ENCODE peak calls at places on chromosome 18, in four cellular contexts. L is neuronal stem cell, B is DND-41, R is colonic mucosa. I is an unnamed sample.
A peak's percentile ranks its signal among the peaks of the same experiment; 100 is the strongest.

GRCh38 chr18:34121157-34121807 is 103.4 kb downstream of the NOL4 start:
- DNase-seq in L (no peak), B (no peak), R (no peak), I (peak; percentile 57)

GRCh38 chr18:34789768-34790344 is 79.8 kb downstream of the DTNA start:
- DNase-seq in L (no peak), B (no peak), R (no peak), I (no peak)

GRCh38 chr18:26432651-26433424 is 115.5 kb downstream of the KCTD1 start:
- DNase-seq in L (no peak), B (no peak), R (no peak), I (no peak)

GRCh38 chr18:35682282-35682867 is 100.8 kb downstream of the GALNT1 start:
- DNase-seq in L (no peak), B (no peak), R (no peak), I (no peak)

GRCh38 chr18:74861154-74861553 is 263.5 kb downstream of the ZNF407 start:
- DNase-seq in L (no peak), B (no peak), R (no peak), I (no peak)

GRCh38 chr18:56286775-56287174 is 351.6 kb downstream of the TXNL1 start:
- DNase-seq in L (no peak), B (no peak), R (no peak), I (no peak)

GRCh38 chr18:27075828-27076227 is 109.3 kb downstream of the CHST9 start:
- DNase-seq in L (no peak), B (no peak), R (no peak), I (no peak)

GRCh38 chr18:4004176-4004829 is 450.8 kb downstream of the DLGAP1 start:
- DNase-seq in L (no peak), B (no peak), R (no peak), I (no peak)

GRCh38 chr18:63820694-63821093 is 45.5 kb downstream of the SERPINB7 start:
- DNase-seq in L (no peak), B (no peak), R (no peak), I (no peak)

GRCh38 chr18:24056506-24056905 is 42.0 kb downstream of the TTC39C start:
- DNase-seq in L (no peak), B (no peak), R (no peak), I (no peak)

GRCh38 chr18:47168913-47169312 is 7.3 kb downstream of the IER3IP1 start:
- DNase-seq in L (no peak), B (no peak), R (no peak), I (no peak)

GRCh38 chr18:79884963-79885728 is 66.3 kb downstream of the SLC66A2 start:
- DNase-seq in L (no peak), B (peak; percentile 49), R (no peak), I (no peak)

GRCh38 chr18:79887181-79888000 is 64.1 kb downstream of the SLC66A2 start:
- DNase-seq in L (no peak), B (no peak), R (no peak), I (no peak)

GRCh38 chr18:79889569-79889968 is 61.9 kb downstream of the SLC66A2 start:
- DNase-seq in L (no peak), B (no peak), R (no peak), I (no peak)

GRCh38 chr18:79890638-79891037 is 60.8 kb downstream of the SLC66A2 start:
- DNase-seq in L (no peak), B (no peak), R (no peak), I (no peak)

GRCh38 chr18:79888016-79888415 is 63.4 kb downstream of the SLC66A2 start:
- DNase-seq in L (no peak), B (no peak), R (no peak), I (no peak)
- H3K9me3 ChIP-seq in L (peaks cover 3% of the 10 kb centered on the region), B (peaks cover 3% of the 10 kb centered on the region), R (peaks cover 4% of the 10 kb centered on the region), I (peaks cover 44% of the 10 kb centered on the region)

GRCh38 chr18:76399613-76400391 is 95.2 kb downstream of the ZNF516 start:
- DNase-seq in L (no peak), B (no peak), R (no peak), I (no peak)
- H3K4me1 ChIP-seq in L (no peaks in the 10 kb centered on the region), B (peaks cover 41% of the 10 kb centered on the region), R (no peaks in the 10 kb centered on the region), I (peaks cover 24% of the 10 kb centered on the region)

GRCh38 chr18:32455346-32455745 is 15.3 kb downstream of the GAREM1 start:
- DNase-seq in L (no peak), B (no peak), R (no peak), I (no peak)
- H3K9ac ChIP-seq in L (no peak overlapping the region), B (no peak overlapping the region), R (no peak overlapping the region), I (no peak overlapping the region)

DNA sequence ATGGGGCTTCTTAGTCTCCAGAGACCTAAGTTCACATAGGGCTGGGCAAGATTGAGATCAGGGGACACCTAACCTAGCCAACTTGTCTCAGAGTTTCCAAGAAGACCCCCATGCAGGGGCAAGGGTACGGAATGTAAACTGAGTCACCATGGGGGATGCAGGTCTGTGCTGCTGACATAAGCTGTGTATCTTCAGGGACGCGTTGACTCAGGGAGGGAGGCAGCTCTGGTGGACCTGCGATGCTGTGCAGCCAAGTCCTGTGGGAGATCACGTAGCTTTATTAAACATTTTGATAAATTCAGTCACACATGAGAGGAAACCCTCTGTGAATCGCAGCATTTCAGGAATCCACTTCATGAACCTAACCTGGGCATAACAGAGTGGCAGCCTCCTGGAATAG is 216.0 kb downstream of the ANKRD30B start:
- DNase-seq in L (no peak), B (no peak), R (no peak), I (no peak)
- H3K9me3 ChIP-seq in L (no peaks in the 10 kb centered on the region), B (no peaks in the 10 kb centered on the region), R (no peaks in the 10 kb centered on the region), I (no peaks in the 10 kb centered on the region)

GRCh38 chr18:77074431-77074830 is 58.2 kb downstream of the MBP start:
- DNase-seq in L (no peak), B (no peak), R (no peak), I (no peak)

GRCh38 chr18:77077836-77078456 is 54.6 kb downstream of the MBP start:
- DNase-seq in L (no peak), B (no peak), R (no peak), I (no peak)

GRCh38 chr18:77077401-77077800 is 55.2 kb downstream of the MBP start:
- DNase-seq in L (no peak), B (no peak), R (no peak), I (peak; percentile 41)

GRCh38 chr18:77078671-77079070 is 53.9 kb downstream of the MBP start:
- DNase-seq in L (no peak), B (no peak), R (no peak), I (no peak)

GRCh38 chr18:77076111-77076510 is 56.5 kb downstream of the MBP start:
- DNase-seq in L (no peak), B (no peak), R (no peak), I (no peak)
- H3K4me1 ChIP-seq in L (no peaks in the 10 kb centered on the region), B (peaks cover 40% of the 10 kb centered on the region), R (no peaks in the 10 kb centered on the region), I (peaks cover 62% of the 10 kb centered on the region)

DNA sequence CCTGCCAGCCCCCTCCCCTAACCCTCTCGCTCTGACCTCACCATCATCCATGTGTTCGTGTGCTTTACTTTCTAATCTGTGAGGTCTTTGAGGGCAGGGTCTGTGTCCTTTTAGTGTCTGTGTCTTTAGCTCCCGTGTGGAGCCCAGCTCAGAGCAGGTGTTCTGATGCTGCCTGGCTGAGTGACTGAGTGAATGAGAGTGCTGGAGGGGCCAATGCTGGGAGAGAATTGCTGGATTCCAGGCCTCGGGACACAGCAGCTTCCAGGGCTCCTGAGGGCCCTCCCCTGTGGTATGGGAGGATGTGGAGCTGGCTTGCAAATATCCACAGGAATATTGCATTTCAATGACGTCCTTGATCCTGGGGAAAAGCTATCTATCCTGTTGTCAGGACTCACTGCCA is 160.6 kb downstream of the ANKRD30B start:
- DNase-seq in L (no peak), B (no peak), R (no peak), I (no peak)
- H3K9ac ChIP-seq in L (no peak overlapping the region), B (no peak overlapping the region), R (no peak overlapping the region), I (no peak overlapping the region)

DNA sequence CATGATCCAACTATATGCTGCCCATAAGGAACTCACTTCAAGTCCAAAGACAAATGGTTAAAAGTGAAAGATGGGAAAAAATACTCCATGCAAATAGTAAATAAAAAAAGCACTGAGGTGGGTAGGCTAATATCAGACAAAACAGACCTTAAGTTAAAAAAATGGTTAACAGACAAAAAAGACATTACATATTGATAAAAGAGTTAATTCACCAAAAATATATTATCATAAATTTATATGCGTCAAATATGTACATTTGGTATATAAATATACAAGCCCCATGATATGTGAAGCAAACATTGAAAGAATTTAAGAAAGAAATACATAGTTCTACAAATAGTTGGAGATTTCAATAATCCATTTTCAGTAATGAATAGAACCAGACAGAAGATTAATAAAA is 31.0 kb downstream of the ROCK1 start:
- DNase-seq in L (no peak), B (no peak), R (no peak), I (no peak)
- H3K9me3 ChIP-seq in L (peaks cover 26% of the 10 kb centered on the region), B (no peaks in the 10 kb centered on the region), R (no peaks in the 10 kb centered on the region), I (no peaks in the 10 kb centered on the region)

GRCh38 chr18:11672198-11672597 is 16.9 kb upstream of the GNAL start:
- DNase-seq in L (no peak), B (no peak), R (no peak), I (no peak)
- H3K4me1 ChIP-seq in L (no peaks in the 10 kb centered on the region), B (no peaks in the 10 kb centered on the region), R (no peaks in the 10 kb centered on the region), I (no peaks in the 10 kb centered on the region)

I was measured in Karpas-422.